ENCODE peak calls at places on chromosome 20, in nine cellular contexts. One of them, this sample, is unnamed.

GRCh38 chr20:1899169-1899525 is 3.9 kb downstream of the SIRPA start:
- DNase-seq in renal cortical epithelial cell: no peak
- DNase-seq in T-cell: no peak
- DNase-seq in gastrocnemius medialis: no peak
- DNase-seq in M059J: no peak
- DNase-seq in stimulated activated CD4-positive, alpha-beta T cell treated with anti-CD3 and anti-CD28 coated beads, Interleukin-1b, Interleukin-23, amount 100 ng/mL, for 24 hours: no peak
- DNase-seq in neural crest cell: no peak
- DNase-seq in RCC 7860: no peak
- DNase-seq in stimulated activated naive CD8-positive, alpha-beta T cell treated with anti-CD3 and anti-CD28 coated beads, Interleukin-15, amount 100 ng/mL, for 72 hours: no peak
- DNase-seq in this sample: no peak

GRCh38 chr20:11740975-11741374 is 176.7 kb upstream of the BTBD3 start:
- DNase-seq in renal cortical epithelial cell: no peak
- DNase-seq in T-cell: no peak
- DNase-seq in gastrocnemius medialis: no peak
- DNase-seq in neural crest cell: no peak
- DNase-seq in M059J: no peak
- DNase-seq in RCC 7860: no peak
- DNase-seq in stimulated activated naive CD8-positive, alpha-beta T cell treated with anti-CD3 and anti-CD28 coated beads, Interleukin-15, amount 100 ng/mL, for 72 hours: no peak
- DNase-seq in stimulated activated CD4-positive, alpha-beta T cell treated with anti-CD3 and anti-CD28 coated beads, Interleukin-1b, Interleukin-23, amount 100 ng/mL, for 24 hours: no peak
- DNase-seq in this sample: no peak

GRCh38 chr20:20214757-20215275 is 153.1 kb upstream of the INSM1 start:
- DNase-seq in T-cell: no peak
- DNase-seq in neural crest cell: no peak
- DNase-seq in stimulated activated naive CD8-positive, alpha-beta T cell treated with anti-CD3 and anti-CD28 coated beads, Interleukin-15, amount 100 ng/mL, for 72 hours: no peak
- DNase-seq in M059J: no peak
- DNase-seq in gastrocnemius medialis: peak; percentile 46
- DNase-seq in RCC 7860: no peak
- DNase-seq in renal cortical epithelial cell: no peak
- DNase-seq in stimulated activated CD4-positive, alpha-beta T cell treated with anti-CD3 and anti-CD28 coated beads, Interleukin-1b, Interleukin-23, amount 100 ng/mL, for 24 hours: no peak
- DNase-seq in this sample: no peak

GRCh38 chr20:49653925-49654324 is 59.8 kb downstream of the B4GALT5 start:
- DNase-seq in RCC 7860: no peak
- DNase-seq in T-cell: no peak
- DNase-seq in gastrocnemius medialis: no peak
- DNase-seq in stimulated activated naive CD8-positive, alpha-beta T cell treated with anti-CD3 and anti-CD28 coated beads, Interleukin-15, amount 100 ng/mL, for 72 hours: no peak
- DNase-seq in M059J: no peak
- DNase-seq in stimulated activated CD4-positive, alpha-beta T cell treated with anti-CD3 and anti-CD28 coated beads, Interleukin-1b, Interleukin-23, amount 100 ng/mL, for 24 hours: no peak
- DNase-seq in renal cortical epithelial cell: no peak
- DNase-seq in neural crest cell: no peak
- DNase-seq in this sample: no peak

GRCh38 chr20:58017237-58017969 is 211.1 kb downstream of the ANKRD60 start:
- DNase-seq in renal cortical epithelial cell: peak; percentile 80
- DNase-seq in stimulated activated CD4-positive, alpha-beta T cell treated with anti-CD3 and anti-CD28 coated beads, Interleukin-1b, Interleukin-23, amount 100 ng/mL, for 24 hours: no peak
- DNase-seq in gastrocnemius medialis: no peak
- DNase-seq in T-cell: no peak
- DNase-seq in stimulated activated naive CD8-positive, alpha-beta T cell treated with anti-CD3 and anti-CD28 coated beads, Interleukin-15, amount 100 ng/mL, for 72 hours: no peak
- DNase-seq in M059J: peak; percentile 99
- DNase-seq in neural crest cell: peak; percentile 16
- DNase-seq in RCC 7860: peak; percentile 100
- DNase-seq in this sample: no peak

GRCh38 chr20:36591281-36591680 is 14.3 kb upstream of the RAB5IF start:
- DNase-seq in stimulated activated CD4-positive, alpha-beta T cell treated with anti-CD3 and anti-CD28 coated beads, Interleukin-1b, Interleukin-23, amount 100 ng/mL, for 24 hours: no peak
- DNase-seq in T-cell: no peak
- DNase-seq in RCC 7860: no peak
- DNase-seq in renal cortical epithelial cell: no peak
- DNase-seq in gastrocnemius medialis: no peak
- DNase-seq in M059J: no peak
- DNase-seq in stimulated activated naive CD8-positive, alpha-beta T cell treated with anti-CD3 and anti-CD28 coated beads, Interleukin-15, amount 100 ng/mL, for 72 hours: no peak
- DNase-seq in neural crest cell: no peak
- DNase-seq in this sample: no peak

GRCh38 chr20:44360221-44360620 is 4.7 kb downstream of the HNF4A start:
- DNase-seq in M059J: no peak
- DNase-seq in renal cortical epithelial cell: no peak
- DNase-seq in T-cell: no peak
- DNase-seq in RCC 7860: no peak
- DNase-seq in neural crest cell: no peak
- DNase-seq in stimulated activated naive CD8-positive, alpha-beta T cell treated with anti-CD3 and anti-CD28 coated beads, Interleukin-15, amount 100 ng/mL, for 72 hours: no peak
- DNase-seq in gastrocnemius medialis: no peak
- DNase-seq in stimulated activated CD4-positive, alpha-beta T cell treated with anti-CD3 and anti-CD28 coated beads, Interleukin-1b, Interleukin-23, amount 100 ng/mL, for 24 hours: no peak
- DNase-seq in this sample: no peak

GRCh38 chr20:64106981-64107735 is at the start of gene NPBWR2:
- DNase-seq in stimulated activated naive CD8-positive, alpha-beta T cell treated with anti-CD3 and anti-CD28 coated beads, Interleukin-15, amount 100 ng/mL, for 72 hours: peak; percentile 24
- DNase-seq in neural crest cell: no peak
- DNase-seq in T-cell: peak; percentile 29
- DNase-seq in gastrocnemius medialis: peak; percentile 7
- DNase-seq in renal cortical epithelial cell: no peak
- DNase-seq in M059J: no peak
- DNase-seq in RCC 7860: no peak
- DNase-seq in stimulated activated CD4-positive, alpha-beta T cell treated with anti-CD3 and anti-CD28 coated beads, Interleukin-1b, Interleukin-23, amount 100 ng/mL, for 24 hours: no peak
- DNase-seq in this sample: peak; percentile 70

GRCh38 chr20:17315491-17316231 is 88.8 kb downstream of the PCSK2 start:
- DNase-seq in neural crest cell: no peak
- DNase-seq in M059J: no peak
- DNase-seq in stimulated activated naive CD8-positive, alpha-beta T cell treated with anti-CD3 and anti-CD28 coated beads, Interleukin-15, amount 100 ng/mL, for 72 hours: no peak
- DNase-seq in T-cell: no peak
- DNase-seq in renal cortical epithelial cell: peak; percentile 29
- DNase-seq in RCC 7860: no peak
- DNase-seq in gastrocnemius medialis: no peak
- DNase-seq in stimulated activated CD4-positive, alpha-beta T cell treated with anti-CD3 and anti-CD28 coated beads, Interleukin-1b, Interleukin-23, amount 100 ng/mL, for 24 hours: no peak
- DNase-seq in this sample: no peak

GRCh38 chr20:19849341-19850189 is 91.5 kb downstream of the RIN2 start:
- DNase-seq in renal cortical epithelial cell: no peak
- DNase-seq in stimulated activated CD4-positive, alpha-beta T cell treated with anti-CD3 and anti-CD28 coated beads, Interleukin-1b, Interleukin-23, amount 100 ng/mL, for 24 hours: no peak
- DNase-seq in neural crest cell: no peak
- DNase-seq in M059J: peak; percentile 44
- DNase-seq in T-cell: no peak
- DNase-seq in stimulated activated naive CD8-positive, alpha-beta T cell treated with anti-CD3 and anti-CD28 coated beads, Interleukin-15, amount 100 ng/mL, for 72 hours: no peak
- DNase-seq in RCC 7860: no peak
- DNase-seq in gastrocnemius medialis: no peak
- DNase-seq in this sample: no peak

GRCh38 chr20:48397689-48398005 is 430.2 kb downstream of the PREX1 start:
- DNase-seq in T-cell: no peak
- DNase-seq in M059J: no peak
- DNase-seq in neural crest cell: no peak
- DNase-seq in gastrocnemius medialis: no peak
- DNase-seq in stimulated activated naive CD8-positive, alpha-beta T cell treated with anti-CD3 and anti-CD28 coated beads, Interleukin-15, amount 100 ng/mL, for 72 hours: no peak
- DNase-seq in RCC 7860: no peak
- DNase-seq in renal cortical epithelial cell: no peak
- DNase-seq in stimulated activated CD4-positive, alpha-beta T cell treated with anti-CD3 and anti-CD28 coated beads, Interleukin-1b, Interleukin-23, amount 100 ng/mL, for 24 hours: no peak
- DNase-seq in this sample: no peak

GRCh38 chr20:40849456-40849855 is 160.4 kb upstream of the MAFB start:
- DNase-seq in stimulated activated CD4-positive, alpha-beta T cell treated with anti-CD3 and anti-CD28 coated beads, Interleukin-1b, Interleukin-23, amount 100 ng/mL, for 24 hours: no peak
- DNase-seq in gastrocnemius medialis: no peak
- DNase-seq in stimulated activated naive CD8-positive, alpha-beta T cell treated with anti-CD3 and anti-CD28 coated beads, Interleukin-15, amount 100 ng/mL, for 72 hours: no peak
- DNase-seq in RCC 7860: no peak
- DNase-seq in neural crest cell: no peak
- DNase-seq in T-cell: no peak
- DNase-seq in M059J: no peak
- DNase-seq in renal cortical epithelial cell: no peak
- DNase-seq in this sample: no peak

GRCh38 chr20:20740595-20740994 is 28.2 kb upstream of the RALGAPA2 start:
- DNase-seq in M059J: no peak
- DNase-seq in gastrocnemius medialis: no peak
- DNase-seq in stimulated activated naive CD8-positive, alpha-beta T cell treated with anti-CD3 and anti-CD28 coated beads, Interleukin-15, amount 100 ng/mL, for 72 hours: no peak
- DNase-seq in renal cortical epithelial cell: no peak
- DNase-seq in neural crest cell: no peak
- DNase-seq in RCC 7860: no peak
- DNase-seq in stimulated activated CD4-positive, alpha-beta T cell treated with anti-CD3 and anti-CD28 coated beads, Interleukin-1b, Interleukin-23, amount 100 ng/mL, for 24 hours: no peak
- DNase-seq in T-cell: no peak
- DNase-seq in this sample: no peak

GRCh38 chr20:34820805-34821578 is 4.5 kb downstream of the NCOA6 start:
- DNase-seq in M059J: no peak
- DNase-seq in stimulated activated naive CD8-positive, alpha-beta T cell treated with anti-CD3 and anti-CD28 coated beads, Interleukin-15, amount 100 ng/mL, for 72 hours: no peak
- DNase-seq in RCC 7860: no peak
- DNase-seq in renal cortical epithelial cell: no peak
- DNase-seq in T-cell: no peak
- DNase-seq in neural crest cell: no peak
- DNase-seq in gastrocnemius medialis: no peak
- DNase-seq in stimulated activated CD4-positive, alpha-beta T cell treated with anti-CD3 and anti-CD28 coated beads, Interleukin-1b, Interleukin-23, amount 100 ng/mL, for 24 hours: no peak
- DNase-seq in this sample: no peak

GRCh38 chr20:58130574-58130973 is 97.9 kb downstream of the ANKRD60 start:
- DNase-seq in neural crest cell: no peak
- DNase-seq in stimulated activated naive CD8-positive, alpha-beta T cell treated with anti-CD3 and anti-CD28 coated beads, Interleukin-15, amount 100 ng/mL, for 72 hours: no peak
- DNase-seq in RCC 7860: no peak
- DNase-seq in gastrocnemius medialis: no peak
- DNase-seq in renal cortical epithelial cell: no peak
- DNase-seq in M059J: no peak
- DNase-seq in T-cell: no peak
- DNase-seq in stimulated activated CD4-positive, alpha-beta T cell treated with anti-CD3 and anti-CD28 coated beads, Interleukin-1b, Interleukin-23, amount 100 ng/mL, for 24 hours: no peak
- DNase-seq in this sample: no peak

GRCh38 chr20:15555913-15556312 is 1017.3 kb downstream of the KIF16B start:
- DNase-seq in T-cell: no peak
- DNase-seq in stimulated activated CD4-positive, alpha-beta T cell treated with anti-CD3 and anti-CD28 coated beads, Interleukin-1b, Interleukin-23, amount 100 ng/mL, for 24 hours: no peak
- DNase-seq in stimulated activated naive CD8-positive, alpha-beta T cell treated with anti-CD3 and anti-CD28 coated beads, Interleukin-15, amount 100 ng/mL, for 72 hours: no peak
- DNase-seq in renal cortical epithelial cell: no peak
- DNase-seq in RCC 7860: no peak
- DNase-seq in gastrocnemius medialis: no peak
- DNase-seq in neural crest cell: no peak
- DNase-seq in M059J: peak; percentile 42
- DNase-seq in this sample: no peak

GRCh38 chr20:35134900-35135299 is 12.2 kb downstream of the EDEM2 start:
- DNase-seq in gastrocnemius medialis: peak; percentile 24
- DNase-seq in M059J: no peak
- DNase-seq in stimulated activated naive CD8-positive, alpha-beta T cell treated with anti-CD3 and anti-CD28 coated beads, Interleukin-15, amount 100 ng/mL, for 72 hours: no peak
- DNase-seq in stimulated activated CD4-positive, alpha-beta T cell treated with anti-CD3 and anti-CD28 coated beads, Interleukin-1b, Interleukin-23, amount 100 ng/mL, for 24 hours: no peak
- DNase-seq in neural crest cell: no peak
- DNase-seq in renal cortical epithelial cell: no peak
- DNase-seq in RCC 7860: no peak
- DNase-seq in T-cell: no peak
- DNase-seq in this sample: no peak

This sample was measured in naive thymus-derived CD8-positive, alpha-beta T cell.